ENCODE peak calls at places on chromosomes 3 and 15, in seven cellular contexts. R is body of pancreas, L is lower leg skin, Q is HCT116, F is esophagus squamous epithelium, C is transverse colon, D is IMR-90. J is an unnamed sample.

GRCh38 chr3:100114413-100115030 is at the start of gene FILIP1L:
- DNase-seq in R (no peak), L (no peak), Q (no peak), F (no peak), C (no peak), D (no peak), J (no peak)

GRCh38 chr15:93087825-93088199 is 1.2 kb downstream of the RGMA start:
- DNase-seq in R (peak), L (peak), Q (peak), F (no peak), C (peak), D (peak), J (peak)

GRCh38 chr3:43296565-43296964 is 10.2 kb downstream of the SNRK start:
- DNase-seq in R (no peak), L (no peak), Q (no peak), F (no peak), C (peak), D (peak), J (peak)

GRCh38 chr3:15982667-15983145 is 184.9 kb upstream of the ANKRD28 start:
- DNase-seq in R (no peak), L (no peak), Q (peak), F (no peak), C (no peak), D (peak), J (no peak)

GRCh38 chr3:134007819-134008218 is 21.9 kb downstream of the SLCO2A1 start:
- DNase-seq in R (no peak), L (no peak), Q (no peak), F (no peak), C (no peak), D (no peak), J (no peak)

GRCh38 chr3:118501152-118501551 is 533.5 kb downstream of the IGSF11 start:
- DNase-seq in R (peak), L (no peak), Q (peak), F (no peak), C (peak), D (no peak), J (peak)

GRCh38 chr15:49155834-49156627 is 632 bp upstream of the COPS2 start:
- DNase-seq in R (no peak), L (no peak), Q (no peak), F (no peak), C (peak), D (peak), J (peak)

GRCh38 chr3:10964537-10965167 is 27.9 kb upstream of the SLC6A1 start:
- DNase-seq in R (no peak), L (no peak), Q (no peak), F (no peak), C (peak), D (peak), J (peak)

GRCh38 chr3:133833267-133833666 is 27.7 kb downstream of the SRPRB start:
- DNase-seq in R (no peak), L (peak), Q (no peak), F (no peak), C (no peak), D (no peak), J (no peak)

GRCh38 chr3:25306741-25307140 is 121.3 kb upstream of the RARB start:
- DNase-seq in R (no peak), L (no peak), Q (no peak), F (no peak), C (no peak), D (no peak), J (no peak)

GRCh38 chr15:63362196-63362595 is 19.4 kb downstream of the CA12 start:
- DNase-seq in R (peak), L (no peak), Q (no peak), F (no peak), C (peak), D (no peak), J (peak)

GRCh38 chr3:190996376-190996775 is 133.9 kb upstream of the GMNC start:
- DNase-seq in R (no peak), L (no peak), Q (no peak), F (no peak), C (no peak), D (peak), J (no peak)

GRCh38 chr3:76470285-76470684 is 569.6 kb upstream of the ROBO2 start:
- DNase-seq in R (no peak), L (no peak), Q (no peak), F (no peak), C (no peak), D (peak), J (no peak)

GRCh38 chr15:92391640-92392039 is 2.0 kb upstream of the ST8SIA2 start:
- DNase-seq in R (no peak), L (no peak), Q (peak), F (no peak), C (no peak), D (peak), J (no peak)

GRCh38 chr3:51955175-51955892 is at the start of gene GPR62:
- DNase-seq in R (no peak), L (peak), Q (no peak), F (no peak), C (no peak), D (no peak), J (no peak)

GRCh38 chr15:71189723-71190122 is 74.5 kb downstream of the THSD4 start:
- DNase-seq in R (no peak), L (no peak), Q (no peak), F (no peak), C (no peak), D (peak), J (no peak)

GRCh38 chr3:62559831-62560445 is 186.6 kb upstream of the FEZF2 start:
- DNase-seq in R (no peak), L (no peak), Q (peak), F (no peak), C (no peak), D (peak), J (no peak)

GRCh38 chr15:101528917-101529299 is 39.4 kb upstream of the PCSK6 start:
- DNase-seq in R (no peak), L (peak), Q (no peak), F (no peak), C (no peak), D (no peak), J (no peak)

GRCh38 chr15:66701422-66702034 is 508 bp upstream of the SMAD6 start:
- DNase-seq in R (peak), L (peak), Q (peak), F (no peak), C (peak), D (no peak), J (peak)

GRCh38 chr3:154421067-154421466 is 8.9 kb downstream of the GPR149 start:
- DNase-seq in R (no peak), L (no peak), Q (no peak), F (no peak), C (no peak), D (no peak), J (peak)

GRCh38 chr3:51622868-51623267 is 48.2 kb upstream of the TEX264 start:
- DNase-seq in R (peak), L (no peak), Q (no peak), F (no peak), C (no peak), D (peak), J (no peak)

GRCh38 chr3:42148086-42148842 is 57.1 kb downstream of the TRAK1 start:
- DNase-seq in R (no peak), L (no peak), Q (no peak), F (no peak), C (no peak), D (no peak), J (no peak)

GRCh38 chr15:62783303-62783957 is 259.1 kb upstream of the TPM1 start:
- DNase-seq in R (no peak), L (no peak), Q (no peak), F (no peak), C (no peak), D (peak), J (no peak)

GRCh38 chr3:133463441-133463860 is 63.6 kb downstream of the BFSP2 start:
- DNase-seq in R (no peak), L (no peak), Q (no peak), F (no peak), C (no peak), D (no peak), J (no peak)

GRCh38 chr15:89017370-89018066 is 70.7 kb upstream of the ABHD2 start:
- DNase-seq in R (peak), L (peak), Q (peak), F (no peak), C (peak), D (peak), J (peak)

GRCh38 chr3:50436063-50436674 is 67.3 kb downstream of the CACNA2D2 start:
- DNase-seq in R (peak), L (peak), Q (peak), F (no peak), C (peak), D (peak), J (peak)

GRCh38 chr3:164465172-164465571 is 613.1 kb downstream of the SI start:
- DNase-seq in R (no peak), L (no peak), Q (no peak), F (no peak), C (no peak), D (peak), J (no peak)

GRCh38 chr15:57496946-57497944 is 94.5 kb upstream of the MYZAP start:
- DNase-seq in R (peak), L (peak), Q (no peak), F (no peak), C (peak), D (no peak), J (no peak)

GRCh38 chr3:124986153-124987143 is 51.9 kb upstream of the MUC13 start:
- DNase-seq in R (no peak), L (no peak), Q (peak), F (no peak), C (peak), D (peak), J (no peak)

GRCh38 chr3:147914532-147914931 is 505.4 kb downstream of the ZIC1 start:
- DNase-seq in R (no peak), L (no peak), Q (no peak), F (no peak), C (no peak), D (no peak), J (no peak)

GRCh38 chr15:89114974-89115373 is 26.7 kb downstream of the ABHD2 start:
- DNase-seq in R (peak), L (no peak), Q (no peak), F (no peak), C (no peak), D (peak), J (no peak)

GRCh38 chr3:10006762-10007090 is 19.5 kb upstream of the FANCD2 start:
- DNase-seq in R (no peak), L (peak), Q (no peak), F (no peak), C (no peak), D (no peak), J (no peak)

GRCh38 chr3:177357352-177358084 is 160.2 kb upstream of the TBL1XR1 start:
- DNase-seq in R (peak), L (peak), Q (peak), F (no peak), C (peak), D (peak), J (peak)

GRCh38 chr3:124800511-124801374 is 70.5 kb downstream of the UMPS start:
- DNase-seq in R (peak), L (no peak), Q (no peak), F (no peak), C (no peak), D (peak), J (peak)

GRCh38 chr3:67648701-67649100 is 5.7 kb downstream of the SUCLG2 start:
- DNase-seq in R (no peak), L (no peak), Q (no peak), F (no peak), C (no peak), D (peak), J (no peak)

GRCh38 chr3:14879161-14879888 is 60.6 kb downstream of the FGD5 start:
- DNase-seq in R (no peak), L (peak), Q (no peak), F (no peak), C (peak), D (no peak), J (no peak)

GRCh38 chr15:58410353-58410752 is 21.4 kb upstream of the LIPC start:
- DNase-seq in R (no peak), L (no peak), Q (no peak), F (no peak), C (no peak), D (peak), J (no peak)

GRCh38 chr3:127688416-127689265 is 15.9 kb downstream of the ABTB1 start:
- DNase-seq in R (peak), L (peak), Q (no peak), F (no peak), C (peak), D (peak), J (no peak)
- TF ChIP-seq POLR2A in R (no peak), L (no peak), Q (no peak), F (no peak), C (no peak), D (no peak), J (no peak)

GRCh38 chr3:115148142-115148790 is 1.2 kb upstream of the ZBTB20 start:
- DNase-seq in R (no peak), L (no peak), Q (no peak), F (no peak), C (no peak), D (peak), J (no peak)
- TF ChIP-seq POLR2A in R (no peak), L (no peak), Q (no peak), F (no peak), C (no peak), D (peak), J (peak)

GRCh38 chr3:120506828-120507774 is 56.3 kb upstream of the FSTL1 start:
- DNase-seq in R (peak), L (no peak), Q (peak), F (no peak), C (peak), D (peak), J (peak)
- TF ChIP-seq POLR2A in R (no peak), L (no peak), Q (no peak), F (no peak), C (no peak), D (no peak), J (no peak)

GRCh38 chr3:122382888-122383666 is at the start of gene MIX23:
- DNase-seq in R (peak), L (peak), Q (peak), F (peak), C (peak), D (peak), J (peak)
- TF ChIP-seq POLR2A in R (peak), L (no peak), Q (peak), F (peak), C (peak), D (peak), J (peak)

GRCh38 chr3:13013994-13014754 is 59.1 kb downstream of the IQSEC1 start:
- DNase-seq in R (no peak), L (no peak), Q (no peak), F (no peak), C (no peak), D (no peak), J (peak)
- TF ChIP-seq POLR2A in R (no peak), L (no peak), Q (no peak), F (no peak), C (no peak), D (no peak), J (peak)

GRCh38 chr15:73051811-73052678 is at the start of gene NEO1:
- DNase-seq in R (peak), L (peak), Q (peak), F (peak), C (peak), D (peak), J (peak)
- TF ChIP-seq POLR2A in R (peak), L (no peak), Q (peak), F (peak), C (peak), D (no peak), J (no peak)

DNA sequence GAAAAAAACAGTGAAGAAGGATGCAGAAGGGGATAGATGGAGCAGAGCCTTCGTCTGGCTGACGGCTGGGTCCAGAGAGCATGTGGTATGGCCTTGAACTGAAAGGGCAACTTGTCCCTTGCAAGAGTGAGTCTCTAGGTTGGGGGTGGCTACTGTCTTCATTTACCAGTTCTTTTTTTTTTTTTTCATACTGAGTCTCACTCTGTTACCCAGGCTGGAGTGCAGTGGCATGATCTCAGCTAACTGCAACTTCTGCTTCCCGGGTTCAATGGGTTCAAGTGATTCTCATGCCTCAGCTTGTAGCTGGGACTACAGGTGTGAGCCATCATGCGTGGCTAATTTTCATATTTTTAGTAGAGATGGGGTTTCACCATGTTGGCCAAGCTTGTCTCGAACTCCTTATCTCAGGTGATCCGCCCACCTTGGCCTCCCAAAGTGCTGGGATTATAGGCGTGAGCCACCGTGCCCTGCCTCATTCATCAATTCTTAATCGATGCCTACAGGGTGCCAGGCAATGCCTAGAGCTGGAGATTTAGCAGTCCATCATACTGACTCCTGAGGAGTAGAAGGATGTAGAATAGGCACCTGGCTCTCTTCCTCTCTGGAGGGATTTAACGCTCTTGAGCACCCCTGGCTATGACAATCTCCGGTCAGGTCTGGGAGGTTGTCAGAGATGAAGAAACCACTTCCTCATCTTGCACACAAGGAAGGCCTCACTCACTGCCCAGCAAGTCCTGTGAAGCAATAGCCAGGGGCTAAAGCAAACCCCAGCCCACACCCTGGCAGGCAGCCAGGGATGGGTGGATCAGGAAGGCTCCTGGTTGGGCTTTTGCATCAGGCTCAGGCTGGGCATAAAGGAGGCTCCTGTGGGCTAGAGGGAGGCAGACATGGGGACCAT is at the start of gene CAMP:
- DNase-seq in R (peak), L (peak), Q (no peak), F (no peak), C (peak), D (peak), J (peak)
- TF ChIP-seq POLR2A in R (no peak), L (no peak), Q (no peak), F (no peak), C (no peak), D (no peak), J (no peak)

GRCh38 chr15:74616020-74616939 is 644 bp downstream of the CLK3 start:
- DNase-seq in R (peak), L (peak), Q (no peak), F (no peak), C (peak), D (peak), J (peak)

GRCh38 chr15:74613953-74614743 is 1.5 kb upstream of the CLK3 start:
- DNase-seq in R (no peak), L (no peak), Q (no peak), F (no peak), C (no peak), D (no peak), J (no peak)

GRCh38 chr15:74614744-74615312 is 808 bp upstream of the CLK3 start:
- DNase-seq in R (peak), L (peak), Q (no peak), F (no peak), C (peak), D (peak), J (peak)

GRCh38 chr15:74616996-74617395 is 1.4 kb downstream of the CLK3 start:
- DNase-seq in R (no peak), L (no peak), Q (no peak), F (no peak), C (no peak), D (no peak), J (peak)

GRCh38 chr15:74615313-74616019 is at the start of gene CLK3:
- DNase-seq in R (peak), L (peak), Q (peak), F (peak), C (peak), D (peak), J (peak)
- TF ChIP-seq POLR2A in R (peak), L (no peak), Q (no peak), F (peak), C (peak), D (peak), J (peak)